ENCODE peak calls at places on chromosomes 12 and 14, in ten cellular contexts. L is MM.1S; J is breast epithelium; Q is heart left ventricle; V is naive thymus-derived CD4-positive, alpha-beta T cell; B is hepatocyte; O is tibial nerve; K is adipocyte; N is uterus; G is ascending aorta. W is an unnamed sample.

GRCh38 chr14:40464531-40464930 is 1032.3 kb upstream of the FBXO33 start:
- DNase-seq in L (no peak), J (no peak), Q (no peak), V (no peak), B (no peak), O (no peak), K (no peak), N (no peak), G (no peak), W (no peak)

GRCh38 chr14:44846232-44846824 is 115.4 kb downstream of the KLHL28 start:
- DNase-seq in L (peak; percentile 36), J (no peak), Q (no peak), V (peak; percentile 35), B (peak; percentile 68), O (peak; percentile 8), K (peak; percentile 74), N (no peak), G (no peak), W (peak; percentile 64)

GRCh38 chr14:52029881-52030280 is 39.0 kb downstream of the NID2 start:
- DNase-seq in L (no peak), J (no peak), Q (no peak), V (no peak), B (no peak), O (no peak), K (no peak), N (no peak), G (no peak), W (peak; percentile 62)

GRCh38 chr14:97021571-97022171 is 224.5 kb downstream of the VRK1 start:
- DNase-seq in L (no peak), J (no peak), Q (no peak), V (no peak), B (peak; percentile 19), O (no peak), K (no peak), N (no peak), G (no peak), W (no peak)

GRCh38 chr12:120365675-120366340 is 3.2 kb downstream of the MSI1 start:
- DNase-seq in L (no peak), J (no peak), Q (no peak), V (no peak), B (peak; percentile 62), O (no peak), K (no peak), N (no peak), G (no peak), W (no peak)

GRCh38 chr12:65125975-65126374 is 4.9 kb upstream of the WIF1 start:
- DNase-seq in L (no peak), J (no peak), Q (no peak), V (no peak), B (no peak), O (no peak), K (no peak), N (no peak), G (no peak), W (peak; percentile 56)

GRCh38 chr12:95440401-95440800 is 33.6 kb upstream of the METAP2 start:
- DNase-seq in L (no peak), J (no peak), Q (no peak), V (no peak), B (no peak), O (no peak), K (peak; percentile 25), N (no peak), G (no peak), W (no peak)

GRCh38 chr14:68464716-68465115 is 328.2 kb downstream of the ZFP36L1 start:
- DNase-seq in L (no peak), J (no peak), Q (no peak), V (no peak), B (no peak), O (no peak), K (peak; percentile 57), N (no peak), G (no peak), W (no peak)

GRCh38 chr14:51079489-51079888 is 15.4 kb downstream of the TRIM9 start:
- DNase-seq in L (no peak), J (no peak), Q (no peak), V (no peak), B (no peak), O (no peak), K (no peak), N (no peak), G (no peak), W (no peak)

GRCh38 chr12:114215766-114216165 is 190.2 kb downstream of the TBX5 start:
- DNase-seq in L (no peak), J (no peak), Q (no peak), V (no peak), B (no peak), O (no peak), K (no peak), N (no peak), G (no peak), W (no peak)

GRCh38 chr14:37813746-37814145 is 218.3 kb downstream of the TTC6 start:
- DNase-seq in L (no peak), J (no peak), Q (no peak), V (no peak), B (no peak), O (no peak), K (no peak), N (no peak), G (no peak), W (no peak)

GRCh38 chr14:31208546-31209424 is 1.2 kb upstream of the HECTD1 start:
- DNase-seq in L (no peak), J (no peak), Q (no peak), V (no peak), B (no peak), O (no peak), K (no peak), N (no peak), G (no peak), W (no peak)

GRCh38 chr12:87274594-87275245 is 754.5 kb downstream of the C12orf50 start:
- DNase-seq in L (peak; percentile 32), J (no peak), Q (no peak), V (no peak), B (peak; percentile 48), O (no peak), K (peak; percentile 42), N (no peak), G (no peak), W (peak; percentile 61)

GRCh38 chr12:65878540-65878939 is 54.3 kb downstream of the HMGA2 start:
- DNase-seq in L (no peak), J (no peak), Q (no peak), V (no peak), B (peak; percentile 58), O (no peak), K (no peak), N (no peak), G (no peak), W (no peak)

GRCh38 chr14:29925736-29926135 is 1.9 kb downstream of the PRKD1 start:
- DNase-seq in L (no peak), J (no peak), Q (no peak), V (no peak), B (no peak), O (no peak), K (peak; percentile 36), N (no peak), G (no peak), W (peak; percentile 45)
- H3K27me3 ChIP-seq in L (no peaks in the 10 kb centered on the region), J (no peaks in the 10 kb centered on the region), Q (no peaks in the 10 kb centered on the region), V (no peaks in the 10 kb centered on the region), B (no peaks in the 10 kb centered on the region), O (no peaks in the 10 kb centered on the region), K (no peaks in the 10 kb centered on the region), N (no peaks in the 10 kb centered on the region), G (no peaks in the 10 kb centered on the region), W (no peaks in the 10 kb centered on the region)

DNA sequence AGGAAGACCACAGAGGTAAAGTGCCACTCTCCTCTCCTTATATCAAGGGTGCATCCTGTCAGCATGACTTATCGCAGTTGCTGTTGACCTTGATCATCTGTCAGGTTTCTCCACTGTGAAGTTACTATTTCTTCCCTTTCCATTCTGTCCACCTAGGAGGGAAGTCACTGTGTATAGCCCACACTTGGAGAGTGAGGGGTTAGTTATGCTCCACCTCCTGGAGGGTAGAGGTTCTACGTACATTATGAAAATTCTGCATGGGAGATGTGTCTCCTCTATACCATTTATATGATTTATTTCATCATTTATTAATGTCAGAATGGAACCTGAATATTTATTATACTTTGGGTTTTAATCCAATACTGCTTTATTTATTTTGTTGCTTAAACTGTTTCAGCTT is 40.2 kb upstream of the SMOC1 start:
- DNase-seq in L (no peak), J (no peak), Q (no peak), V (no peak), B (no peak), O (no peak), K (no peak), N (no peak), G (no peak), W (no peak)
- H3K27me3 ChIP-seq in L (no peaks in the 10 kb centered on the region), J (peaks cover 4% of the 10 kb centered on the region), Q (no peaks in the 10 kb centered on the region), V (no peaks in the 10 kb centered on the region), B (peaks cover 3% of the 10 kb centered on the region), O (no peaks in the 10 kb centered on the region), K (peaks cover 37% of the 10 kb centered on the region), N (no peaks in the 10 kb centered on the region), G (no peaks in the 10 kb centered on the region), W (no peaks in the 10 kb centered on the region)

GRCh38 chr14:90139199-90139598 is 77.4 kb downstream of the KCNK13 start:
- DNase-seq in L (no peak), J (no peak), Q (no peak), V (no peak), B (no peak), O (no peak), K (no peak), N (no peak), G (no peak), W (no peak)
- H3K27me3 ChIP-seq in L (no peaks in the 10 kb centered on the region), J (no peaks in the 10 kb centered on the region), Q (no peaks in the 10 kb centered on the region), V (no peaks in the 10 kb centered on the region), B (no peaks in the 10 kb centered on the region), O (no peaks in the 10 kb centered on the region), K (peaks cover 14% of the 10 kb centered on the region), N (no peaks in the 10 kb centered on the region), G (no peaks in the 10 kb centered on the region), W (no peaks in the 10 kb centered on the region)

GRCh38 chr12:48021485-48022179 is 17.4 kb upstream of the COL2A1 start:
- DNase-seq in L (no peak), J (no peak), Q (no peak), V (no peak), B (peak; percentile 53), O (no peak), K (no peak), N (no peak), G (no peak), W (no peak)

GRCh38 chr12:48024735-48025134 is 20.5 kb upstream of the COL2A1 start:
- DNase-seq in L (no peak), J (no peak), Q (no peak), V (no peak), B (no peak), O (no peak), K (no peak), N (no peak), G (no peak), W (no peak)

GRCh38 chr12:48022180-48022521 is 17.9 kb upstream of the COL2A1 start:
- DNase-seq in L (no peak), J (no peak), Q (no peak), V (no peak), B (no peak), O (no peak), K (no peak), N (no peak), G (no peak), W (no peak)

GRCh38 chr12:48022676-48023385 is 18.6 kb upstream of the COL2A1 start:
- DNase-seq in L (no peak), J (no peak), Q (no peak), V (no peak), B (no peak), O (no peak), K (no peak), N (no peak), G (no peak), W (no peak)

DNA sequence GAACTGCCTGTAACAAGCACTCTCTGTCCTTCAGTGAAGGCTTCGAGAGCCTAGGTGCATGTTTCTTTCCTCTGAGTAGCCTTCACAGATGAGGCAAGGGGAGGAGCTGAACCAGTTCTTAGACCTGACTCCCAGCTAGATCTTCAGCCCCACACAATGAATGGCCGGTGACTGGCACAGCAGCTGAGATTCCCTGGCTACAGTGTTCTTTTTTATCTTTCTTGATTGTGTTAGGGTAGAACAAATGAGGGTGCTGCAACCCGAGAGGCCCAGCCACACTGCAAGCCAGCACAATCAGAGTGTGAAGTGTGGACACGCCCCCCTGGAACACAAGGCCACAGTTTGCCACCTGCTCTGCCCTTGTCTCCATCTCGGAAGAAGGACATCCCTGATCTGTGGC is 19.1 kb upstream of the COL2A1 start:
- DNase-seq in L (no peak), J (no peak), Q (peak; percentile 61), V (no peak), B (peak; percentile 33), O (no peak), K (no peak), N (no peak), G (no peak), W (no peak)
- H3K27me3 ChIP-seq in L (no peaks in the 10 kb centered on the region), J (no peaks in the 10 kb centered on the region), Q (no peaks in the 10 kb centered on the region), V (no peaks in the 10 kb centered on the region), B (no peaks in the 10 kb centered on the region), O (no peaks in the 10 kb centered on the region), K (peaks cover 64% of the 10 kb centered on the region), N (peaks cover 4% of the 10 kb centered on the region), G (no peaks in the 10 kb centered on the region), W (peaks cover 18% of the 10 kb centered on the region)

W was measured in cardiac muscle cell.